ENCODE peak calls at places on chromosomes 4 and X, in six cellular contexts. One of them, this sample, is unnamed.

GRCh38 chrX:3384330-3384729 is 37.9 kb upstream of the MXRA5 start:
- DNase-seq in heart right ventricle: no peak
- DNase-seq in NCI-H1930: no peak
- DNase-seq in stimulated activated CD8-positive, alpha-beta memory T cell treated with anti-CD3 and anti-CD28 coated beads, Interleukin-4, amount 100 ng/mL, for 48 hours: no peak
- DNase-seq in T-helper 1 cell: no peak
- DNase-seq in foreskin fibroblast: no peak
- DNase-seq in this sample: no peak

GRCh38 chrX:118325453-118325852 is 20.5 kb upstream of the WDR44 start:
- DNase-seq in heart right ventricle: no peak
- DNase-seq in T-helper 1 cell: no peak
- DNase-seq in foreskin fibroblast: no peak
- DNase-seq in stimulated activated CD8-positive, alpha-beta memory T cell treated with anti-CD3 and anti-CD28 coated beads, Interleukin-4, amount 100 ng/mL, for 48 hours: no peak
- DNase-seq in NCI-H1930: no peak
- DNase-seq in this sample: no peak

GRCh38 chrX:143664302-143664701 is 28.4 kb upstream of the SLITRK4 start:
- DNase-seq in foreskin fibroblast: no peak
- DNase-seq in NCI-H1930: no peak
- DNase-seq in T-helper 1 cell: no peak
- DNase-seq in heart right ventricle: no peak
- DNase-seq in stimulated activated CD8-positive, alpha-beta memory T cell treated with anti-CD3 and anti-CD28 coated beads, Interleukin-4, amount 100 ng/mL, for 48 hours: no peak
- DNase-seq in this sample: peak; percentile 2

GRCh38 chr4:140743194-140743931 is 12.8 kb downstream of the TBC1D9 start:
- DNase-seq in foreskin fibroblast: peak; percentile 21
- DNase-seq in stimulated activated CD8-positive, alpha-beta memory T cell treated with anti-CD3 and anti-CD28 coated beads, Interleukin-4, amount 100 ng/mL, for 48 hours: no peak
- DNase-seq in T-helper 1 cell: no peak
- DNase-seq in NCI-H1930: no peak
- DNase-seq in heart right ventricle: no peak
- DNase-seq in this sample: no peak

GRCh38 chrX:105543271-105543670 is 279.1 kb upstream of the NRK start:
- DNase-seq in T-helper 1 cell: no peak
- DNase-seq in NCI-H1930: no peak
- DNase-seq in heart right ventricle: no peak
- DNase-seq in stimulated activated CD8-positive, alpha-beta memory T cell treated with anti-CD3 and anti-CD28 coated beads, Interleukin-4, amount 100 ng/mL, for 48 hours: no peak
- DNase-seq in foreskin fibroblast: no peak
- DNase-seq in this sample: no peak

GRCh38 chr4:1490011-1490905 is 84.0 kb upstream of the NKX1-1 start:
- DNase-seq in T-helper 1 cell: no peak
- DNase-seq in NCI-H1930: no peak
- DNase-seq in heart right ventricle: no peak
- DNase-seq in stimulated activated CD8-positive, alpha-beta memory T cell treated with anti-CD3 and anti-CD28 coated beads, Interleukin-4, amount 100 ng/mL, for 48 hours: no peak
- DNase-seq in foreskin fibroblast: no peak
- DNase-seq in this sample: no peak

GRCh38 chr4:151801547-151802516 is 41.0 kb upstream of the GATB start:
- DNase-seq in foreskin fibroblast: no peak
- DNase-seq in T-helper 1 cell: peak; percentile 25
- DNase-seq in NCI-H1930: peak; percentile 16
- DNase-seq in heart right ventricle: no peak
- DNase-seq in stimulated activated CD8-positive, alpha-beta memory T cell treated with anti-CD3 and anti-CD28 coated beads, Interleukin-4, amount 100 ng/mL, for 48 hours: peak; percentile 80
- DNase-seq in this sample: peak; percentile 25

GRCh38 chr4:177012918-177013545 is 220.3 kb upstream of the VEGFC start:
- DNase-seq in T-helper 1 cell: no peak
- DNase-seq in stimulated activated CD8-positive, alpha-beta memory T cell treated with anti-CD3 and anti-CD28 coated beads, Interleukin-4, amount 100 ng/mL, for 48 hours: no peak
- DNase-seq in foreskin fibroblast: no peak
- DNase-seq in NCI-H1930: no peak
- DNase-seq in heart right ventricle: no peak
- DNase-seq in this sample: no peak

GRCh38 chr4:788006-788635 is 37.8 kb downstream of the CPLX1 start:
- DNase-seq in stimulated activated CD8-positive, alpha-beta memory T cell treated with anti-CD3 and anti-CD28 coated beads, Interleukin-4, amount 100 ng/mL, for 48 hours: no peak
- DNase-seq in NCI-H1930: no peak
- DNase-seq in heart right ventricle: no peak
- DNase-seq in foreskin fibroblast: no peak
- DNase-seq in T-helper 1 cell: no peak
- DNase-seq in this sample: no peak

GRCh38 chr4:7649741-7650531 is 215.2 kb upstream of the PSAPL1 start:
- DNase-seq in heart right ventricle: no peak
- DNase-seq in T-helper 1 cell: peak; percentile 16
- DNase-seq in foreskin fibroblast: peak; percentile 88
- DNase-seq in stimulated activated CD8-positive, alpha-beta memory T cell treated with anti-CD3 and anti-CD28 coated beads, Interleukin-4, amount 100 ng/mL, for 48 hours: peak; percentile 69
- DNase-seq in NCI-H1930: no peak
- DNase-seq in this sample: peak; percentile 96

GRCh38 chr4:35500812-35501211 is 743.5 kb downstream of the ARAP2 start:
- DNase-seq in T-helper 1 cell: no peak
- DNase-seq in NCI-H1930: no peak
- DNase-seq in stimulated activated CD8-positive, alpha-beta memory T cell treated with anti-CD3 and anti-CD28 coated beads, Interleukin-4, amount 100 ng/mL, for 48 hours: no peak
- DNase-seq in foreskin fibroblast: no peak
- DNase-seq in heart right ventricle: no peak
- DNase-seq in this sample: no peak

GRCh38 chr4:2789351-2789750 is 3.5 kb upstream of the SH3BP2 start:
- DNase-seq in stimulated activated CD8-positive, alpha-beta memory T cell treated with anti-CD3 and anti-CD28 coated beads, Interleukin-4, amount 100 ng/mL, for 48 hours: no peak
- DNase-seq in T-helper 1 cell: no peak
- DNase-seq in heart right ventricle: no peak
- DNase-seq in NCI-H1930: no peak
- DNase-seq in foreskin fibroblast: no peak
- DNase-seq in this sample: no peak

This sample was measured in hepatic stellate cell.